ENCODE peak calls at places on chromosomes 12 and 14, in ten cellular contexts. D is fibroblast of lung, V is hepatocyte, W is neuronal stem cell, N is endothelial cell of umbilical vein, U is mammary epithelial cell, B is H9, E is neural progenitor cell, I is K562, Q is GM23338. A is an unnamed sample.

GRCh38 chr12:47858511-47859266 is 39.0 kb upstream of the HDAC7 start:
- DNase-seq in V (no peak), U (peak; percentile 87), D (no peak), W (no peak), Q (no peak), I (no peak), E (no peak), N (no peak), B (peak; percentile 25), A (no peak)

GRCh38 chr12:46556820-46557524 is 184.4 kb upstream of the SLC38A2 start:
- DNase-seq in E (no peak), W (no peak), D (peak; percentile 67), I (no peak), B (no peak), V (no peak), U (peak; percentile 96), Q (no peak), N (peak; percentile 36), A (no peak)

GRCh38 chr12:639566-639965 is 23.7 kb downstream of the NINJ2 start:
- DNase-seq in U (no peak), N (no peak), Q (no peak), E (no peak), I (no peak), W (no peak), D (no peak), V (no peak), B (no peak), A (no peak)

GRCh38 chr14:49977126-49977841 is 84.4 kb downstream of the ARF6 start:
- DNase-seq in V (no peak), B (no peak), D (no peak), Q (no peak), U (no peak), W (no peak), N (peak; percentile 27), I (peak; percentile 37), E (no peak), A (peak; percentile 91)

GRCh38 chr12:126667340-126667739 is 1599.6 kb upstream of the TMEM132C start:
- DNase-seq in E (no peak), B (no peak), W (no peak), V (no peak), I (no peak), Q (no peak), D (peak; percentile 17), N (no peak), U (peak; percentile 1), A (no peak)

GRCh38 chr14:69582207-69582606 is 7.5 kb upstream of the CCDC177 start:
- DNase-seq in Q (no peak), U (no peak), E (no peak), D (peak; percentile 23), V (no peak), B (no peak), I (no peak), W (no peak), N (no peak), A (no peak)

GRCh38 chr12:108112815-108113556 is 16.1 kb upstream of the WSCD2 start:
- DNase-seq in Q (peak; percentile 81), I (no peak), V (peak; percentile 32), W (peak; percentile 43), D (no peak), U (no peak), B (peak; percentile 84), N (no peak), E (peak; percentile 63), A (no peak)

GRCh38 chr14:79369359-79370332 is 841.7 kb downstream of the DIO2 start:
- DNase-seq in E (no peak), U (peak; percentile 5), N (peak; percentile 88), I (no peak), W (no peak), Q (no peak), V (peak; percentile 72), B (no peak), D (peak; percentile 99), A (no peak)

GRCh38 chr12:47082963-47083621 is 3.3 kb upstream of the AMIGO2 start:
- DNase-seq in N (no peak), D (peak; percentile 88), E (no peak), W (no peak), U (peak; percentile 92), Q (no peak), V (peak; percentile 63), B (no peak), I (no peak), A (no peak)

GRCh38 chr12:30996255-30996654 is 69.7 kb downstream of the TSPAN11 start:
- DNase-seq in E (no peak), U (no peak), B (no peak), N (peak; percentile 94), D (peak; percentile 86), V (no peak), Q (no peak), I (no peak), W (no peak), A (no peak)

GRCh38 chr12:56749364-56749763 is 2.8 kb downstream of the PRIM1 start:
- DNase-seq in Q (no peak), V (no peak), D (no peak), N (no peak), U (no peak), E (no peak), W (no peak), B (no peak), I (no peak), A (peak; percentile 30)

GRCh38 chr14:44788612-44789011 is 173.1 kb downstream of the KLHL28 start:
- DNase-seq in D (no peak), E (no peak), V (no peak), Q (no peak), W (no peak), N (no peak), U (no peak), B (no peak), I (no peak), A (no peak)

DNA sequence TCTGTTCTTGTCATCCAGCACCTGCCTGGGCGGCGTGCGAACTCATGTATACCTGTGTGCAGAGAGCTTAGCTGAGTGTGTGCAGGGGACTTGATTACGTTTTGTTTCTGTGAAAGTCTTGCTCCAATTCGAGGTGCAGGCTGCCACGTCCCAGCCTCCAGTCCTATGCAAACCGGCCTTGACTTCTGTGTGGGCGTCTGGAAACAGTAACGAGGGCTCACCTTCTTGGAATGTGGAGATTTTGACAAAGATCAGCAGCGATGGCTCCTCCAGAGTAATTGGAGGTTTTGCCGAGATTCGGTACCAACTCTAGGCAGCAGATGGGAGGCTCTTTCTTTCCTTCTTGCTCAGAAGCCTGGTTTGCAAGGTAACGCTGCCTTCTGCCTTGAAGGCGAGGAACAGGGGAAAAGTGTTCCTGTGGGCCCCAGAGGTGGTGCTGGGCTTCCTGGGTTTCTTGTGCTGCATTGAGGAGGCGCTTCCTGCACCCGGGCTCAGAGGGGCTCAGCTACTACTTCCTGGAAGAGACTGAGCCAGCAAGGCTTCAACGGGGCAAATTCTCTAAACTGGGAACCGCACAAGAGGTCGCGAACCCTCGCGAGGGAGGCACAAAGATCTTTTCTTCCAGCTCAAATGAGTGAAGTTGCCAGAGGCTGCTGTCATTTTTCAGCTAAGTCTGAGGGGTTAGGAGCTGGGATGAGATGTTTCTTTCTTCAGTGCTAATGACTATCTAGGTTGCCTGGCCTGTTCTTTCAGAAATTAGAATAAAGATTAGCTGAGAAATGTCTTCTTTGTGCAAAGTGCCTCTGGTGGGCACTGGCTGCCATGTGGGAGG is 249.0 kb downstream of the AACS start:
- DNase-seq in E (peak; percentile 43), U (no peak), W (peak; percentile 33), I (no peak), N (no peak), D (no peak), B (peak; percentile 50), V (no peak), Q (peak; percentile 56), A (no peak)
- H2AFZ ChIP-seq in E (peak overlapping the region; percentile 54), U (no peak overlapping the region), W (peak overlapping the region; percentile 82), I (no peak overlapping the region), N (no peak overlapping the region), D (no peak overlapping the region), B (no peak overlapping the region), V (no peak overlapping the region), Q (no peak overlapping the region), A (no peak overlapping the region)

GRCh38 chr14:103071544-103072251 is 12.3 kb upstream of the LBHD2 start:
- DNase-seq in B (no peak), N (no peak), I (no peak), Q (no peak), W (no peak), V (no peak), U (no peak), D (no peak), E (peak; percentile 52), A (no peak)
- H2AFZ ChIP-seq in B (no peak overlapping the region), N (no peak overlapping the region), I (no peak overlapping the region), Q (no peak overlapping the region), W (peak overlapping the region; percentile 56), V (no peak overlapping the region), U (no peak overlapping the region), D (no peak overlapping the region), E (no peak overlapping the region), A (no peak overlapping the region)

GRCh38 chr12:124603910-124604775 is 36.7 kb upstream of the NCOR2 start:
- DNase-seq in E (no peak), B (no peak), W (no peak), Q (no peak), V (peak; percentile 52), U (no peak), N (no peak), D (no peak), I (no peak), A (no peak)

GRCh38 chr12:124601699-124602098 is 34.3 kb upstream of the NCOR2 start:
- DNase-seq in D (no peak), I (no peak), N (no peak), V (no peak), Q (no peak), E (no peak), B (no peak), U (no peak), W (no peak), A (no peak)

GRCh38 chr12:124605869-124606774 is 38.7 kb upstream of the NCOR2 start:
- DNase-seq in W (no peak), E (no peak), I (peak; percentile 65), V (no peak), D (no peak), B (no peak), U (no peak), N (peak; percentile 68), Q (no peak), A (no peak)

GRCh38 chr12:124605150-124605549 is 37.7 kb upstream of the NCOR2 start:
- DNase-seq in W (no peak), V (no peak), B (no peak), Q (no peak), N (no peak), I (peak; percentile 78), E (peak; percentile 12), U (no peak), D (no peak), A (no peak)

DNA sequence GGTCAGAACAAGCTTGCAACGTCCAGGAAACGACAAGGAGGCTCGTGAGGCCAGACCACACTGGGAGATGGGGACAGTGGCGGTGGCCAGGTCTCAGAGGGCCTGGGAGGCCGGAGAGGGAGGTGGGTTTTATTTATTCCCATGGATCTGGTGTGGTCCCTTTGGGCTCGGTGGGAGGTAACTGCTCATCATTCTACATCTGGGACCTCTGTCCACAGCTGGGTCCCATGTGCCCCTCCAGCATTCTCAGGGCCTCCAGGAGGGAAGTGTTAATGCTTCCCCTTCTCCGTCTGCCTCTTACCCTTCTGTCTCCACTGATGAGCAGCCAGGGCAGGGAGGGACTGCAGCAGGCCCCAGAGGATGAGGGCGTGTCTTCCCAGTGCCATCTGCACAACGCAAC is 35.7 kb upstream of the NCOR2 start:
- DNase-seq in U (no peak), V (no peak), E (no peak), Q (no peak), W (no peak), N (no peak), I (no peak), B (no peak), D (no peak), A (no peak)
- H2AFZ ChIP-seq in U (no peak overlapping the region), V (no peak overlapping the region), E (no peak overlapping the region), Q (no peak overlapping the region), W (no peak overlapping the region), N (no peak overlapping the region), I (no peak overlapping the region), B (no peak overlapping the region), D (no peak overlapping the region), A (no peak overlapping the region)

GRCh38 chr12:131895640-131896079 is 1.2 kb downstream of the ULK1 start:
- DNase-seq in I (no peak), W (no peak), Q (no peak), B (peak; percentile 39), N (peak; percentile 24), U (no peak), E (peak; percentile 11), D (no peak), V (peak; percentile 30), A (peak; percentile 19)
- H2AFZ ChIP-seq in I (peak overlapping the region; percentile 84), W (no peak overlapping the region), Q (no peak overlapping the region), B (no peak overlapping the region), N (no peak overlapping the region), U (peak overlapping the region; percentile 91), E (no peak overlapping the region), D (no peak overlapping the region), V (no peak overlapping the region), A (no peak overlapping the region)

A was measured in OCI-LY7.